ENCODE peak calls at places on chromosome 4, in four cellular contexts. W, G, E and U are unnamed samples.

GRCh38 chr4:7906171-7906581 is 33.5 kb downstream of the AFAP1 start:
- DNase-seq in E (peak), G (peak), W (no peak), U (no peak)

GRCh38 chr4:142548491-142548890 is 297.6 kb downstream of the INPP4B start:
- DNase-seq in G (no peak), W (no peak), E (peak), U (no peak)

GRCh38 chr4:166386491-166387367 is 513.7 kb downstream of the TLL1 start:
- DNase-seq in E (no peak), W (no peak), G (peak), U (no peak)

GRCh38 chr4:158006973-158007372 is 165.9 kb downstream of the GASK1B start:
- DNase-seq in W (no peak), E (peak), G (peak), U (no peak)

GRCh38 chr4:87309625-87310024 is 13.1 kb downstream of the HSD17B13 start:
- DNase-seq in W (peak), E (peak), G (peak), U (no peak)

GRCh38 chr4:153001626-153002025 is 65.5 kb downstream of the FHDC1 start:
- DNase-seq in G (no peak), E (no peak), W (no peak), U (no peak)

GRCh38 chr4:41148292-41148691 is 66.0 kb downstream of the APBB2 start:
- DNase-seq in W (no peak), G (no peak), E (peak), U (no peak)

GRCh38 chr4:105060628-105061027 is 86.0 kb upstream of the TET2 start:
- DNase-seq in G (peak), W (no peak), E (no peak), U (no peak)

GRCh38 chr4:25914670-25915358 is 794 bp downstream of the SMIM20 start:
- DNase-seq in G (no peak), E (peak), W (no peak), U (no peak)

GRCh38 chr4:43564601-43565000 is 672.1 kb downstream of the GRXCR1 start:
- DNase-seq in E (no peak), G (no peak), W (no peak), U (no peak)

GRCh38 chr4:107258359-107258758 is 222.2 kb upstream of the DKK2 start:
- DNase-seq in G (peak), E (peak), W (no peak), U (no peak)

GRCh38 chr4:153071953-153072622 is 132.2 kb upstream of the TRIM2 start:
- DNase-seq in G (no peak), W (no peak), E (no peak), U (no peak)

GRCh38 chr4:179872751-179873150 is 2370.5 kb upstream of the TENM3 start:
- DNase-seq in G (no peak), E (no peak), W (no peak), U (no peak)

GRCh38 chr4:101205878-101206277 is 141.4 kb downstream of the PPP3CA start:
- DNase-seq in E (peak), W (no peak), G (peak), U (no peak)